ENCODE peak calls at places on chromosome 21, in six cellular contexts. One of them, this sample, is unnamed.

GRCh38 chr21:44395260-44395659 is 41.8 kb downstream of the TRPM2 start:
- DNase-seq in NCI-H774: no peak
- DNase-seq in NCI-H146: no peak
- DNase-seq in RCC 7860: no peak
- DNase-seq in endothelial cell of umbilical vein: no peak
- DNase-seq in colonic mucosa: no peak
- DNase-seq in this sample: no peak

GRCh38 chr21:46130721-46131720 is 24.4 kb downstream of the FTCD start:
- DNase-seq in NCI-H146: no peak
- DNase-seq in RCC 7860: no peak
- DNase-seq in colonic mucosa: no peak
- DNase-seq in NCI-H774: no peak
- DNase-seq in endothelial cell of umbilical vein: no peak
- DNase-seq in this sample: no peak

GRCh38 chr21:31326478-31327247 is 17.4 kb downstream of the TIAM1 start:
- DNase-seq in NCI-H774: no peak
- DNase-seq in RCC 7860: no peak
- DNase-seq in NCI-H146: no peak
- DNase-seq in colonic mucosa: no peak
- DNase-seq in endothelial cell of umbilical vein: no peak
- DNase-seq in this sample: no peak

GRCh38 chr21:34669149-34669879 is 520 bp downstream of the CLIC6 start:
- DNase-seq in endothelial cell of umbilical vein: no peak
- DNase-seq in colonic mucosa: no peak
- DNase-seq in RCC 7860: no peak
- DNase-seq in NCI-H146: no peak
- DNase-seq in NCI-H774: no peak
- DNase-seq in this sample: no peak

GRCh38 chr21:31180256-31181088 is 142.2 kb upstream of the KRTAP19-8 start:
- DNase-seq in NCI-H774: no peak
- DNase-seq in colonic mucosa: no peak
- DNase-seq in RCC 7860: peak
- DNase-seq in endothelial cell of umbilical vein: peak
- DNase-seq in NCI-H146: peak
- DNase-seq in this sample: peak

GRCh38 chr21:40719615-40720014 is 127.3 kb downstream of the DSCAM start:
- DNase-seq in endothelial cell of umbilical vein: no peak
- DNase-seq in NCI-H774: no peak
- DNase-seq in colonic mucosa: no peak
- DNase-seq in NCI-H146: no peak
- DNase-seq in RCC 7860: no peak
- DNase-seq in this sample: no peak

GRCh38 chr21:16159213-16159970 is 429.6 kb downstream of the USP25 start:
- DNase-seq in endothelial cell of umbilical vein: no peak
- DNase-seq in NCI-H774: no peak
- DNase-seq in RCC 7860: no peak
- DNase-seq in NCI-H146: no peak
- DNase-seq in colonic mucosa: no peak
- DNase-seq in this sample: no peak

GRCh38 chr21:42039911-42040351 is 29.8 kb upstream of the ZBTB21 start:
- DNase-seq in endothelial cell of umbilical vein: no peak
- DNase-seq in RCC 7860: no peak
- DNase-seq in NCI-H146: no peak
- DNase-seq in NCI-H774: no peak
- DNase-seq in colonic mucosa: no peak
- DNase-seq in this sample: no peak

GRCh38 chr21:44301961-44302406 is 2.1 kb downstream of the PFKL start:
- DNase-seq in colonic mucosa: peak
- DNase-seq in NCI-H774: no peak
- DNase-seq in endothelial cell of umbilical vein: no peak
- DNase-seq in RCC 7860: no peak
- DNase-seq in NCI-H146: no peak
- DNase-seq in this sample: peak

GRCh38 chr21:31334648-31335121 is 9.4 kb downstream of the TIAM1 start:
- DNase-seq in NCI-H146: no peak
- DNase-seq in colonic mucosa: no peak
- DNase-seq in endothelial cell of umbilical vein: no peak
- DNase-seq in NCI-H774: peak
- DNase-seq in RCC 7860: no peak
- DNase-seq in this sample: peak

GRCh38 chr21:22374218-22374969 is 1376.2 kb downstream of the NCAM2 start:
- DNase-seq in NCI-H146: peak
- DNase-seq in colonic mucosa: no peak
- DNase-seq in RCC 7860: no peak
- DNase-seq in endothelial cell of umbilical vein: no peak
- DNase-seq in NCI-H774: no peak
- DNase-seq in this sample: no peak

GRCh38 chr21:38404134-38404533 is 94.1 kb downstream of the ERG start:
- DNase-seq in endothelial cell of umbilical vein: no peak
- DNase-seq in RCC 7860: no peak
- DNase-seq in NCI-H146: no peak
- DNase-seq in colonic mucosa: no peak
- DNase-seq in NCI-H774: no peak
- DNase-seq in this sample: no peak

GRCh38 chr21:33171584-33172169 is 58.1 kb upstream of the IFNAR2 start:
- DNase-seq in NCI-H774: no peak
- DNase-seq in colonic mucosa: no peak
- DNase-seq in endothelial cell of umbilical vein: no peak
- DNase-seq in RCC 7860: no peak
- DNase-seq in NCI-H146: no peak
- DNase-seq in this sample: no peak

This sample was measured in SHP77 treated with DMSO at 0.1 percent for 48 hours.